ENCODE peak calls at places on chromosome 3, in five cellular contexts. One of them, this sample, is unnamed.

GRCh38 chr3:9098716-9099675 is 135.7 kb upstream of the RAD18 start:
- DNase-seq in neuronal stem cell: no peak
- DNase-seq in H9: no peak
- DNase-seq in H1: no peak
- DNase-seq in mesenchymal stem cell: no peak
- DNase-seq in this sample: no peak

GRCh38 chr3:49111347-49111746 is 6.8 kb upstream of the QARS1 start:
- DNase-seq in neuronal stem cell: no peak
- DNase-seq in H9: no peak
- DNase-seq in mesenchymal stem cell: no peak
- DNase-seq in H1: no peak
- DNase-seq in this sample: no peak

GRCh38 chr3:140830391-140830790 is 111.2 kb upstream of the SLC25A36 start:
- DNase-seq in mesenchymal stem cell: no peak
- DNase-seq in neuronal stem cell: no peak
- DNase-seq in H1: no peak
- DNase-seq in H9: no peak
- DNase-seq in this sample: no peak

GRCh38 chr3:147649475-147649874 is 240.3 kb downstream of the ZIC1 start:
- DNase-seq in H1: no peak
- DNase-seq in H9: no peak
- DNase-seq in mesenchymal stem cell: no peak
- DNase-seq in neuronal stem cell: no peak
- DNase-seq in this sample: no peak

GRCh38 chr3:173306110-173306509 is 91.4 kb upstream of the NLGN1 start:
- DNase-seq in mesenchymal stem cell: no peak
- DNase-seq in neuronal stem cell: no peak
- DNase-seq in H1: no peak
- DNase-seq in H9: no peak
- DNase-seq in this sample: no peak

GRCh38 chr3:96059301-96059700 is 755.1 kb upstream of the EPHA6 start:
- DNase-seq in H9: no peak
- DNase-seq in H1: no peak
- DNase-seq in neuronal stem cell: no peak
- DNase-seq in mesenchymal stem cell: no peak
- DNase-seq in this sample: no peak

GRCh38 chr3:57892423-57892822 is 115.8 kb upstream of the FLNB start:
- DNase-seq in mesenchymal stem cell: no peak
- DNase-seq in neuronal stem cell: no peak
- DNase-seq in H1: no peak
- DNase-seq in H9: no peak
- DNase-seq in this sample: no peak

GRCh38 chr3:54506603-54507002 is 384.3 kb downstream of the CACNA2D3 start:
- DNase-seq in H9: no peak
- DNase-seq in neuronal stem cell: no peak
- DNase-seq in mesenchymal stem cell: no peak
- DNase-seq in H1: peak
- DNase-seq in this sample: peak

GRCh38 chr3:177905895-177906511 is 630.2 kb upstream of the KCNMB2 start:
- DNase-seq in mesenchymal stem cell: peak
- DNase-seq in H1: no peak
- DNase-seq in H9: no peak
- DNase-seq in neuronal stem cell: no peak
- DNase-seq in this sample: peak

GRCh38 chr3:50290116-50290745 is 2.0 kb downstream of the IFRD2 start:
- DNase-seq in H9: no peak
- DNase-seq in mesenchymal stem cell: no peak
- DNase-seq in neuronal stem cell: no peak
- DNase-seq in H1: no peak
- DNase-seq in this sample: no peak

GRCh38 chr3:23501201-23501824 is 298.2 kb downstream of the UBE2E2 start:
- DNase-seq in mesenchymal stem cell: no peak
- DNase-seq in H1: no peak
- DNase-seq in neuronal stem cell: no peak
- DNase-seq in H9: no peak
- DNase-seq in this sample: no peak

GRCh38 chr3:150238043-150238802 is 169.9 kb upstream of the TSC22D2 start:
- DNase-seq in H9: no peak
- DNase-seq in mesenchymal stem cell: no peak
- DNase-seq in neuronal stem cell: no peak
- DNase-seq in H1: no peak
- DNase-seq in this sample: no peak

GRCh38 chr3:173970206-173970605 is 572.7 kb downstream of the NLGN1 start:
- DNase-seq in H9: no peak
- DNase-seq in H1: no peak
- DNase-seq in mesenchymal stem cell: no peak
- DNase-seq in neuronal stem cell: no peak
- DNase-seq in this sample: no peak

GRCh38 chr3:6282920-6283319 is 578.0 kb upstream of the GRM7 start:
- DNase-seq in H9: no peak
- DNase-seq in neuronal stem cell: no peak
- DNase-seq in H1: no peak
- DNase-seq in mesenchymal stem cell: no peak
- DNase-seq in this sample: no peak

DNA sequence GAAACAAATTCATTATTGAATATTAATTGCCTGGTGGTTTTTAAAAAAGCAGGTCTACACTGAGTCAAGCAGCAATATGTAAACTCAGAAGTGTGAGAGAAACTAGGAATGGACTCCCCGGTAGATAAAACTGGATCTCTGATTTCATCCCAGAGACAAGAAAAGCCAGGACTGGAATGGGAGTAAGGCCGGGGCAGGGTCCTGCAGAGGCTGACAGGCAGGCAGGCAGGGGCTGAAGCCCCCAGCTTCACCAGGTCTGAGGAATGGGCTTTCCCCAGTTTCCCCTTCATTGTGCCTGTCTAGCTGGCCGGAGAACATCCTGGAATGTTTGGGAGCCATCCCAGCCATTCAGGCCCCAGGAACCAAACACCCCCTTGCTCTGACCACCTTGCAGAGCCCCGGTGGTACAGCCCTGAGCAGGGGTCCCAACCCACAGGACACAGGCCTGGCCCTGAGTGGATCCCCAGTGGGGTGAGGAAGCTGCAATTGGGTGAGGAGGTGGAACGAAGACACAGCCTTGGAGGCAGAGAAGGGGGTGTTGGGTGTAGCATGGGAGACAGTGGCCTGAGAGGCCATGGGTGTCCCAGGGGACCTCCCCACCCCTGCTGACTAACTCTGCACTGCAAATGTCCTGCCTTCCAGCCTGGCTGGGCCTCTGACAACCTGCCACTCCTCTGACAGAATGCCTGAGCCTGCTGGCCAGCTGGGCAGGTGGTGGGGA is 31.7 kb upstream of the XYLB start:
- DNase-seq in neuronal stem cell: no peak
- DNase-seq in mesenchymal stem cell: no peak
- DNase-seq in H9: no peak
- DNase-seq in H1: peak
- DNase-seq in this sample: no peak
- H2BK12ac ChIP-seq in neuronal stem cell: no peak
- H2BK12ac ChIP-seq in mesenchymal stem cell: no peak
- H2BK12ac ChIP-seq in H9: no peak
- H2BK12ac ChIP-seq in H1: no peak
- H2BK12ac ChIP-seq in this sample: no peak

GRCh38 chr3:65194044-65194714 is 506.4 kb upstream of the ADAMTS9 start:
- DNase-seq in H1: no peak
- DNase-seq in H9: no peak
- DNase-seq in mesenchymal stem cell: no peak
- DNase-seq in neuronal stem cell: no peak
- DNase-seq in this sample: no peak
- H3K14ac ChIP-seq in H1: no peak
- H3K14ac ChIP-seq in H9: no peak
- H3K14ac ChIP-seq in mesenchymal stem cell: no peak
- H3K14ac ChIP-seq in neuronal stem cell: no peak
- H3K14ac ChIP-seq in this sample: no peak

GRCh38 chr3:158792709-158793108 is 9.1 kb upstream of the MFSD1 start:
- DNase-seq in H1: no peak
- DNase-seq in mesenchymal stem cell: peak
- DNase-seq in neuronal stem cell: no peak
- DNase-seq in H9: no peak
- DNase-seq in this sample: peak

GRCh38 chr3:158789592-158789991 is 12.3 kb upstream of the MFSD1 start:
- DNase-seq in H1: no peak
- DNase-seq in H9: no peak
- DNase-seq in neuronal stem cell: no peak
- DNase-seq in mesenchymal stem cell: peak
- DNase-seq in this sample: peak

GRCh38 chr3:158794206-158794605 is 7.6 kb upstream of the MFSD1 start:
- DNase-seq in mesenchymal stem cell: no peak
- DNase-seq in H9: no peak
- DNase-seq in H1: no peak
- DNase-seq in neuronal stem cell: no peak
- DNase-seq in this sample: no peak

GRCh38 chr3:158791259-158791920 is 10.5 kb upstream of the MFSD1 start:
- DNase-seq in H9: no peak
- DNase-seq in mesenchymal stem cell: peak
- DNase-seq in H1: no peak
- DNase-seq in neuronal stem cell: peak
- DNase-seq in this sample: peak

GRCh38 chr3:158794936-158795518 is 6.8 kb upstream of the MFSD1 start:
- DNase-seq in H1: no peak
- DNase-seq in neuronal stem cell: no peak
- DNase-seq in H9: no peak
- DNase-seq in mesenchymal stem cell: peak
- DNase-seq in this sample: peak
- H2BK12ac ChIP-seq in H1: no peak
- H2BK12ac ChIP-seq in neuronal stem cell: no peak
- H2BK12ac ChIP-seq in H9: no peak
- H2BK12ac ChIP-seq in mesenchymal stem cell: no peak
- H2BK12ac ChIP-seq in this sample: no peak

DNA sequence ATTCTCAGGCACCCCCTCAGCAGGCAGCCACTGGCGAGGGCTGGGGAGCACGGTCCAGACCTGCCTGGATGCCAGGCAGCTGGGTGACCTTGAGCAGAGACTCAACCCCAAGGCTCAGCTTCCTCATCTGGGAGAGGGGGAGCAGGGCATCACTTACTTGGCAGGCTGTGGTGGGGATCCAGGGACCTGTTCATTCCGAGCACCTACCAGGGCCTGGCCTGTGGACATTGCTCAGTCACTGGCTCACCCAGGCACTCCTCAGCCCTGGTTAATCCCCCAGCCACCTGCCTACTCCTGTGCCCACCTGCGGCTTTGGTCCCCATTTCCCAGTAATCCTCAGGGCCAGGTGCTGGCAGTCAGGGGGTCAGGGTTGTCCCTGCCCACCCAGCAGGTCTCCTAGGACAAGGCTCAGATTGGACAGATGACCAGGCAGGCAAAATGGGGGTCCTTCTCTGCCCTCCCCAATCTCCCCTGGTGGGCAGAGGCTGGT is 9.3 kb upstream of the RPL29 start:
- DNase-seq in mesenchymal stem cell: no peak
- DNase-seq in neuronal stem cell: no peak
- DNase-seq in H9: no peak
- DNase-seq in H1: no peak
- DNase-seq in this sample: no peak
- H3K14ac ChIP-seq in mesenchymal stem cell: peak
- H3K14ac ChIP-seq in neuronal stem cell: no peak
- H3K14ac ChIP-seq in H9: peak
- H3K14ac ChIP-seq in H1: no peak
- H3K14ac ChIP-seq in this sample: no peak

GRCh38 chr3:124851905-124852304 is 35.3 kb downstream of the ITGB5 start:
- DNase-seq in neuronal stem cell: no peak
- DNase-seq in H9: no peak
- DNase-seq in H1: no peak
- DNase-seq in mesenchymal stem cell: no peak
- DNase-seq in this sample: no peak
- H2BK12ac ChIP-seq in neuronal stem cell: no peak
- H2BK12ac ChIP-seq in H9: no peak
- H2BK12ac ChIP-seq in H1: no peak
- H2BK12ac ChIP-seq in mesenchymal stem cell: peak
- H2BK12ac ChIP-seq in this sample: peak

GRCh38 chr3:27201435-27201966 is 167.7 kb downstream of the NEK10 start:
- DNase-seq in H9: no peak
- DNase-seq in neuronal stem cell: no peak
- DNase-seq in mesenchymal stem cell: no peak
- DNase-seq in H1: no peak
- DNase-seq in this sample: no peak
- H3K14ac ChIP-seq in H9: no peak
- H3K14ac ChIP-seq in neuronal stem cell: no peak
- H3K14ac ChIP-seq in mesenchymal stem cell: no peak
- H3K14ac ChIP-seq in H1: no peak
- H3K14ac ChIP-seq in this sample: no peak